ENCODE peak calls at places on chromosome 13, in seven cellular contexts. F, D, O, E, X, Z and U are unnamed samples.

GRCh38 chr13:80339578-80339840 is 1.4 kb downstream of the SPRY2 start:
- DNase-seq in F (no peak), D (no peak), O (peak), E (no peak), X (no peak), Z (no peak), U (peak)

GRCh38 chr13:53058077-53058660 is 29.6 kb downstream of the OLFM4 start:
- DNase-seq in F (no peak), D (no peak), O (no peak), E (no peak), X (no peak), Z (no peak), U (no peak)

GRCh38 chr13:82341116-82341515 is 1541.2 kb downstream of the SLITRK1 start:
- DNase-seq in F (no peak), D (no peak), O (no peak), E (no peak), X (no peak), Z (peak), U (no peak)

GRCh38 chr13:40597735-40598365 is 68.6 kb downstream of the FOXO1 start:
- DNase-seq in F (no peak), D (no peak), O (no peak), E (no peak), X (no peak), Z (no peak), U (no peak)

GRCh38 chr13:51231456-51231855 is 9.3 kb downstream of the FAM124A start:
- DNase-seq in F (no peak), D (no peak), O (no peak), E (no peak), X (no peak), Z (no peak), U (peak)

GRCh38 chr13:113928701-113929627 is 44.9 kb downstream of the C13orf46 start:
- DNase-seq in F (no peak), D (no peak), O (no peak), E (no peak), X (no peak), Z (peak), U (peak)

GRCh38 chr13:32471187-32471922 is 43.4 kb upstream of the N4BP2L1 start:
- DNase-seq in F (no peak), D (no peak), O (no peak), E (no peak), X (no peak), Z (no peak), U (peak)

GRCh38 chr13:76820759-76821158 is 65.4 kb downstream of the KCTD12 start:
- DNase-seq in F (no peak), D (no peak), O (no peak), E (no peak), X (no peak), Z (peak), U (no peak)

GRCh38 chr13:111614613-111615012 is 294.2 kb downstream of the TEX29 start:
- DNase-seq in F (no peak), D (no peak), O (no peak), E (no peak), X (no peak), Z (no peak), U (no peak)

GRCh38 chr13:113349050-113349449 is 14.9 kb downstream of the GRTP1 start:
- DNase-seq in F (no peak), D (no peak), O (no peak), E (no peak), X (no peak), Z (no peak), U (no peak)

GRCh38 chr13:42048323-42048624 is 174 bp upstream of the DGKH start:
- DNase-seq in F (no peak), D (no peak), O (no peak), E (peak), X (no peak), Z (no peak), U (no peak)

GRCh38 chr13:29573190-29573589 is 22.3 kb downstream of the SLC7A1 start:
- DNase-seq in F (no peak), D (no peak), O (no peak), E (peak), X (no peak), Z (peak), U (peak)

GRCh38 chr13:41501281-41501680 is 43.9 kb downstream of the RGCC start:
- DNase-seq in F (no peak), D (no peak), O (no peak), E (peak), X (no peak), Z (no peak), U (no peak)

GRCh38 chr13:101049166-101049850 is 367.0 kb downstream of the NALCN start:
- DNase-seq in F (no peak), D (no peak), O (peak), E (no peak), X (no peak), Z (peak), U (no peak)

GRCh38 chr13:74444161-74444571 is 310.0 kb upstream of the KLF12 start:
- DNase-seq in F (no peak), D (no peak), O (peak), E (no peak), X (no peak), Z (peak), U (no peak)

GRCh38 chr13:21849323-21849722 is 178.4 kb downstream of the FGF9 start:
- DNase-seq in F (no peak), D (no peak), O (peak), E (no peak), X (peak), Z (no peak), U (peak)

GRCh38 chr13:21657538-21657937 is 13.3 kb upstream of the FGF9 start:
- DNase-seq in F (no peak), D (no peak), O (peak), E (no peak), X (no peak), Z (peak), U (no peak)

GRCh38 chr13:111927181-111927540 is 139.8 kb upstream of the SOX1 start:
- DNase-seq in F (no peak), D (no peak), O (no peak), E (no peak), X (no peak), Z (no peak), U (no peak)

GRCh38 chr13:20054586-20054985 is 96.1 kb downstream of the ZMYM2 start:
- DNase-seq in F (no peak), D (no peak), O (no peak), E (no peak), X (no peak), Z (no peak), U (no peak)